ENCODE peak calls at places on chromosomes 11 and 22, in ten cellular contexts. V is KBM-7; M is H7; C is LoVo; T is ELR; P is HEK293T; Z is fibroblast of lung; F is activated CD8-positive, alpha-beta memory T cell treated with anti-CD3 and anti-CD28 coated beads, Interleukin-2, amount 10 ng/mL, durations not matched to agents 7 days and 5 days; S is Daoy; D is NCI-H1417. R is an unnamed sample.

GRCh38 chr11:66045177-66045639 is 3.8 kb downstream of the GAL3ST3 start:
- DNase-seq in C (peak), D (peak), S (peak), F (peak), P (peak), Z (peak), M (peak), V (peak), T (peak), R (peak)

GRCh38 chr11:20963596-20963995 is 294.2 kb downstream of the NELL1 start:
- DNase-seq in P (no peak), D (no peak), V (no peak), T (no peak), F (no peak), S (no peak), C (no peak), Z (peak), M (no peak), R (no peak)

GRCh38 chr11:117037279-117037951 is 60.8 kb downstream of the SIK3 start:
- DNase-seq in F (no peak), P (no peak), Z (peak), M (no peak), T (no peak), C (no peak), S (peak), D (no peak), V (no peak), R (no peak)

GRCh38 chr11:19674831-19675230 is 37.8 kb upstream of the NAV2 start:
- DNase-seq in C (no peak), S (no peak), V (no peak), P (no peak), M (no peak), Z (no peak), T (no peak), F (peak), D (no peak), R (no peak)

GRCh38 chr11:117584056-117584830 is 212.8 kb downstream of the DSCAML1 start:
- DNase-seq in T (peak), F (no peak), P (no peak), D (no peak), V (no peak), S (peak), Z (peak), C (no peak), M (no peak), R (no peak)

GRCh38 chr11:27233654-27234042 is 129.4 kb downstream of the CCDC34 start:
- DNase-seq in Z (no peak), M (no peak), T (no peak), F (no peak), V (no peak), S (peak), P (no peak), C (no peak), D (no peak), R (no peak)

GRCh38 chr22:44952863-44953790 is 56.7 kb downstream of the PHF21B start:
- DNase-seq in P (no peak), V (no peak), T (no peak), C (no peak), M (peak), Z (no peak), S (no peak), F (no peak), D (no peak), R (no peak)

GRCh38 chr11:112797072-112797471 is 164.1 kb upstream of the NCAM1 start:
- DNase-seq in M (peak), S (peak), C (no peak), D (no peak), T (no peak), Z (peak), P (no peak), F (no peak), V (no peak), R (no peak)

GRCh38 chr11:120594746-120595145 is 83.2 kb downstream of the GRIK4 start:
- DNase-seq in F (no peak), T (no peak), P (no peak), V (no peak), Z (no peak), M (no peak), D (no peak), C (no peak), S (no peak), R (peak)

GRCh38 chr11:59918987-59919589 is 19.1 kb upstream of the OOSP1 start:
- DNase-seq in C (peak), P (peak), Z (peak), M (peak), S (peak), F (peak), D (peak), T (peak), V (peak), R (no peak)

GRCh38 chr11:25970726-25971508 is 361.0 kb upstream of the ANO3 start:
- DNase-seq in V (no peak), Z (no peak), M (no peak), F (no peak), C (no peak), T (peak), S (no peak), D (no peak), P (no peak), R (no peak)

GRCh38 chr11:58465690-58466089 is 23.7 kb upstream of the OR5B12 start:
- DNase-seq in P (no peak), V (no peak), C (no peak), M (no peak), S (no peak), T (peak), Z (no peak), D (no peak), F (no peak), R (no peak)